ENCODE peak calls at places on chromosomes 3 and 15, in four cellular contexts. A is A549, P is K562, S is H1. E is an unnamed sample.
A peak's percentile ranks its signal among the peaks of the same experiment; 100 is the strongest.

GRCh38 chr3:180457238-180457637 is 144.7 kb upstream of the TTC14 start:
- DNase-seq in A (no peak), P (no peak), S (no peak), E (no peak)

GRCh38 chr3:186760141-186760813 is 23.1 kb upstream of the EIF4A2 start:
- DNase-seq in S (no peak), A (no peak), P (no peak), E (peak; percentile 46)

GRCh38 chr3:169458752-169459151 is 204.8 kb downstream of the MECOM start:
- DNase-seq in A (no peak), P (no peak), S (no peak), E (no peak)

GRCh38 chr15:69729167-69729748 is 276.6 kb downstream of the RPLP1 start:
- DNase-seq in P (peak; percentile 59), A (no peak), S (peak; percentile 88), E (no peak)

GRCh38 chr3:30970183-30970582 is 75.7 kb upstream of the GADL1 start:
- DNase-seq in S (no peak), A (peak; percentile 7), P (no peak), E (peak; percentile 4)

GRCh38 chr3:11411956-11412355 is 139.8 kb downstream of the ATG7 start:
- DNase-seq in S (no peak), A (no peak), P (no peak), E (no peak)

GRCh38 chr3:157125101-157125500 is 34.8 kb downstream of the CCNL1 start:
- DNase-seq in S (no peak), A (no peak), P (no peak), E (no peak)

GRCh38 chr15:57384816-57385215 is 8.5 kb downstream of the CGNL1 start:
- DNase-seq in A (peak; percentile 53), S (no peak), P (no peak), E (peak; percentile 44)

GRCh38 chr3:71064288-71064975 is 519.1 kb downstream of the FOXP1 start:
- DNase-seq in S (peak; percentile 76), P (peak; percentile 11), A (peak; percentile 10), E (peak; percentile 63)

GRCh38 chr3:101017048-101017447 is 23.8 kb upstream of the ABI3BP start:
- DNase-seq in A (no peak), S (no peak), P (no peak), E (no peak)

DNA sequence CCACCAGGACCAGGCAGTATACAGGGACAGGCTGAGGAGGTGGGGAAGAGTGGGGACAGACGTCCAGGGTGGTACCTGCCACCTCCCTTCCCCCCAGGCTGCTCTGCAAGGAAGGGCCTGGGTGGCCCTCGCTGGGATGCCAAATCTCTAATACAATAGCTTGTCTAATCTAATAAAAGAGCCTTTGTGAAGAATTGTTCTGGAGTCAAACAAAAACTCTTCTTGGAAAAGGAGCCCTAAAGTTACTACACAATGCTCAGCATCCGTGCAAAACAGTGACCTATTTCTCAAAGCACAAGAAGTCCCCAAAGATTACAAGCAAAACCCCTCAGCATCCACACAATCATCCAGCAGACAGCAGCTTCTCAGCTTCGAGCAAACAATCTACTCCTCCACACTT is 177.4 kb upstream of the CHRNA7 start:
- DNase-seq in P (no peak), A (no peak), S (no peak), E (no peak)
- TF ChIP-seq RNF2 in P (no peak), A (no peak), S (no peak), E (no peak)

GRCh38 chr15:36863551-36863950 is 236.8 kb downstream of the MEIS2 start:
- DNase-seq in P (no peak), A (no peak), S (no peak), E (no peak)
- TF ChIP-seq RNF2 in P (no peak), A (no peak), S (no peak), E (no peak)

GRCh38 chr15:74050127-74050526 is 32.2 kb downstream of the GOLGA6A start:
- DNase-seq in S (no peak), P (no peak), A (no peak), E (no peak)
- TF ChIP-seq RNF2 in S (no peak), P (no peak), A (no peak), E (no peak)

DNA sequence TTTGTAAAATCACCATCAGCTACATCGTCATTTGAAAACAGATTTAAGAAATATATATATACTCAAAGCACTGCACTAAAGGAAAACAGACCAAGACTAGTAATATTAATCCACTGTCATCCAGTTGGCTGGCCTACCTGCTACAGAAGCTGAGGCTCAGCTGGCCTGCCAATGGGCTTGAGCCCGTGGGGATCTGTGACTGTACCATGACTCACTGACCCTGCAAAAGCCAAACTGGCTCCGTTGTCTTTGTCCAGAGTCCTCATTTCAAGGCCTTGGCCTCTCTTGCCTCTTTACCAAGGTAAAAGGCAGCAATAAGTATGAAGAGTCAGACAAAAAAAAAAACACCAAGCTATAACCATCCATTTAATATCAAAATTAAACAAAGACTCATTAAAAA is 463.5 kb upstream of the RASGRP1 start:
- DNase-seq in A (peak; percentile 20), P (no peak), S (no peak), E (no peak)
- TF ChIP-seq RNF2 in A (no peak), P (no peak), S (no peak), E (no peak)

GRCh38 chr3:127689266-127689860 is 16.6 kb downstream of the ABTB1 start:
- DNase-seq in S (no peak), P (no peak), A (no peak), E (no peak)
- TF ChIP-seq RNF2 in S (no peak), P (no peak), A (no peak), E (no peak)

E was measured in HepG2.